ENCODE peak calls at places on chromosomes 3 and 15, in four cellular contexts. J is fibroblast of pulmonary artery, B is thoracic aorta, R is AG09309. C is an unnamed sample.

GRCh38 chr15:54580643-54581042 is 602.4 kb downstream of the UNC13C start:
- DNase-seq in J (no peak), B (no peak), R (no peak), C (no peak)

GRCh38 chr3:10666621-10667020 is 149.4 kb upstream of the SLC6A11 start:
- DNase-seq in B (no peak), R (no peak), J (no peak), C (no peak)

GRCh38 chr3:62708642-62709041 is 166.6 kb downstream of the CADPS start:
- DNase-seq in R (no peak), B (no peak), J (no peak), C (no peak)

GRCh38 chr15:52118969-52119749 is 6.6 kb upstream of the BCL2L10 start:
- DNase-seq in R (no peak), J (no peak), B (no peak), C (no peak)

GRCh38 chr3:52225452-52226228 is at the start of gene TLR9:
- DNase-seq in B (no peak), J (no peak), R (no peak), C (no peak)

GRCh38 chr3:144462337-144462736 is 490.7 kb downstream of the DIPK2A start:
- DNase-seq in R (no peak), J (no peak), B (no peak), C (no peak)

GRCh38 chr3:146152841-146153240 is 8.1 kb downstream of the PLOD2 start:
- DNase-seq in R (no peak), B (no peak), J (no peak), C (no peak)

GRCh38 chr15:87623832-87624231 is 632.7 kb downstream of the NTRK3 start:
- DNase-seq in B (no peak), R (no peak), J (no peak), C (no peak)

GRCh38 chr15:51229907-51230328 is 108.5 kb downstream of the CYP19A1 start:
- DNase-seq in B (no peak), J (peak; percentile 62), R (no peak), C (no peak)

GRCh38 chr15:92653366-92653765 is 2.2 kb downstream of the FAM174B start:
- DNase-seq in J (no peak), R (no peak), B (no peak), C (no peak)

GRCh38 chr15:73906346-73907017 is 19.8 kb upstream of the LOXL1 start:
- DNase-seq in R (no peak), J (no peak), B (no peak), C (no peak)

GRCh38 chr3:174035317-174035886 is 637.9 kb downstream of the NLGN1 start:
- DNase-seq in J (peak; percentile 5), B (no peak), R (no peak), C (no peak)

GRCh38 chr15:39609166-39609918 is 28.5 kb downstream of the THBS1 start:
- DNase-seq in B (no peak), R (no peak), J (no peak), C (no peak)

GRCh38 chr3:197547618-197548017 is 8.2 kb downstream of the BDH1 start:
- DNase-seq in J (no peak), R (no peak), B (no peak), C (no peak)

GRCh38 chr3:60417590-60417989 is 833.7 kb downstream of the FHIT start:
- DNase-seq in R (no peak), J (no peak), B (no peak), C (no peak)

GRCh38 chr3:189937302-189938255 is 183.1 kb downstream of the P3H2 start:
- DNase-seq in R (peak; percentile 100), J (peak; percentile 70), B (no peak), C (peak; percentile 100)

GRCh38 chr15:64990168-64990470 is 405 bp upstream of the SPG21 start:
- DNase-seq in J (no peak), R (no peak), B (no peak), C (no peak)

GRCh38 chr3:12972791-12973702 is 100.2 kb downstream of the IQSEC1 start:
- DNase-seq in R (no peak), J (no peak), B (no peak), C (no peak)

GRCh38 chr3:182597621-182598041 is 195.7 kb upstream of the ATP11B start:
- DNase-seq in R (no peak), J (no peak), B (no peak), C (no peak)

GRCh38 chr3:106349191-106349881 is 480.5 kb upstream of the CBLB start:
- DNase-seq in J (no peak), B (no peak), R (no peak), C (no peak)

GRCh38 chr15:70258369-70259029 is 160.8 kb upstream of the TLE3 start:
- DNase-seq in J (no peak), R (no peak), B (no peak), C (no peak)

GRCh38 chr3:76866729-76867461 is 173.0 kb upstream of the ROBO2 start:
- DNase-seq in J (no peak), R (no peak), B (no peak), C (no peak)

DNA sequence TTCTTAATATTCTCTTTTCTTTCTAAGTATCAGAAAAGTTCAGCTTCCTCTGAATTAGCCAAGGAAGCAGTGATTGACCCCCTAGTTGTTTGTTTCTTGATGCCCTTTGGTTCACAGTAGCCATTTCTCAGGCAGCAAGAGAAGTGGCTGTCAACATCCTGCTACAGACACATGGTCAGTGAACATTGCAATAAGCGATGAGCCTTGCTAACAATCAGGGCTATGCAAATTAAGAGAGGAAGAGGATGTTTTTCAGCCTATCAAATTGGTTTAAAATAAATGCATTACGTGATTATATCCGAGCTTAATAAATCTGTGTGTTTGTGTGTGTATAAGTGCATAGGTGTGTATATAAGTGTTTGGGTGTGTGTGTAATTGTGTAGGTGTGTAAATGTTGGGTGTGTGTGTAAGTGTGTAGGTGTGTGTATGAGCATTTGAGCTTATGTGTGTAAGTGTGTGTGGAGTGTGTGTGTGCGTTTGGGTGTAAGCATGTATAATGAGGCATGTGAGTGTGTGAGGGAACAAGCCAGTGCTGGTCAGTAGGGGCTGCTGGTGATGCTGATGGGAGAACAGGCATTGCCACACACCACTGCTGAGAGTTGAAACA is 78.1 kb upstream of the XCR1 start:
- DNase-seq in J (no peak), R (no peak), B (no peak), C (no peak)
- H3K4me3 ChIP-seq in J (no peak overlapping the region), R (no peak overlapping the region), B (no peak overlapping the region), C (no peak overlapping the region)

DNA sequence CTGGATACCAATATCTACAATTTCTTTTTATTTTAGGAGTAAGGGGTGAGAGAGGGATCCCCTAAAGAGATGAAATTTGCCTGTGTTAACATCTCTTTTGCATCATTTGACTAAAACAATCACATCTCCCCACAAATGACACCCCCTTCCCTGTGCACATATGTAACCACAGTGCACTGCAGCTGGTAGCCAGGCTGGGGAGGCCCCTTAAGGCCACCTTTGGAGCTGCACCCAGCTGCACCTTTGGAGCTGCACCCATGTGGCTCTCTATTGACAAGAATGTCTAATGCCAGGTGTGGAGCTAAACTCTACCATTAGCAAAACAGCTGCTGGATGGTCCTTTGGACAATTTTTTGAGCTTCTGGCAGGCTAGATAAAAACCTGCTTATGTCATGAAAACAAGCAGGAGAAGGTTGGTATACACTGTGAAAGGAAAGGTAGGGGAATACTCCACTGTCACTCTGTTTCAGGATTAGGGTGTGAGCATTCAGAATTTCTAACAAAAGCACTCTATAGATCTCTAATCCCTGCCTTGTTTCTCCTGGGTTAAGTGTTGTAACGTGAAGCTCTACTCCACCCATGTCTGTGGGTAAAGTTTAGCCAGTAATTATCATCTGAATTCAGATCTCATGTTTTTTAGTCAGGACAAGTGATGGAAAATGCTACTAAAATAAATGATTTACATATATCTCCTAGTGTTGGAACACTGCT is 52.1 kb downstream of the TFG start:
- DNase-seq in R (no peak), J (no peak), B (no peak), C (no peak)
- TF ChIP-seq CTCF in R (peak; percentile 11), J (peak; percentile 18), B (no peak), C (peak; percentile 47)

DNA sequence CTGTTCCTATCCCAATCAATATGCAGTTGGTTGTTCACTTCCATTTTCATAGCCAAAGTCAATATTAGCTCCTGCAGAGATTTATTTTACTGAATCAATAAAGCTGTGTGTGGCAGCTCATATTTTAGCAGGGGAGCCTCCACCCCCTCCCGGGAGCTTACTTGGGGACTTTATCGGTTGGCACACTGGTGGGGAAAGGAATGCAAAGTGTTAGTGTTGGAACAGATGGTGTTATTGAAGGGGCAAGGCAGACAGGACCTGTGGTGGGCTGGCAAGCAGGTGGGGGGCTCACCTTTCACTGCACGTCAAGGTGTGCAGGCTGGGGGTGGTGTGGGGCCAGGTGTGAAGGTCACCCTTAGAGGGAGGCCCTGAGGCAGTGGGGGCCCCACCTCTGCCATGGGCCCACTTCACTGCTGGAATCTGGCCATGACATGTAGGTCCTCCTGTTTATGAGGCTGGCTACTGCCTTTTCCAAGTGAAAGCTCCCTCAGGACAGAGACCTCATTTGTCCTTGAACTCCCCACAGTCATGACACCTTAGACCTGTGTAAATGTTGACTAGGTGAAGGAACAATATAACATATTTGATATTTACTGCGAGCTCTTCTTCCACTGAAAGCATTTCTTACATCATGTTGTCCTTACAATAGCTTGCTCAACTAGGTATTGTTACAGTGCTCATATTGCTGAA is 44.0 kb upstream of the SEC22A start:
- DNase-seq in R (no peak), B (no peak), J (no peak), C (no peak)
- H3K4me3 ChIP-seq in R (no peak overlapping the region), B (no peak overlapping the region), J (no peak overlapping the region), C (no peak overlapping the region)

GRCh38 chr15:49079340-49080039 is 33.2 kb upstream of the SECISBP2L start:
- DNase-seq in R (no peak), B (no peak), J (no peak), C (no peak)
- TF ChIP-seq CTCF in R (no peak), B (no peak), J (no peak), C (no peak)

GRCh38 chr3:170057550-170057949 is 19.8 kb downstream of the GPR160 start:
- DNase-seq in R (no peak), J (no peak), B (no peak), C (no peak)
- H3K4me3 ChIP-seq in R (no peak overlapping the region), J (no peak overlapping the region), B (no peak overlapping the region), C (no peak overlapping the region)